ENCODE peak calls at places on chromosomes 5 and 9, in seven cellular contexts. One of them, this sample, is unnamed.

GRCh38 chr9:121684381-121685145 is 33.1 kb downstream of the DAB2IP start:
- DNase-seq in GM06990: no peak
- DNase-seq in PC-9: no peak
- DNase-seq in activated CD8-positive, alpha-beta memory T cell treated with anti-CD3 and anti-CD28 coated beads for 1 hour: no peak
- DNase-seq in activated naive CD4-positive, alpha-beta T cell treated with anti-CD3 and anti-CD28 coated beads for 36 hours: peak
- DNase-seq in activated CD4-positive, CD25-positive, alpha-beta regulatory T cell treated with anti-CD3 and anti-CD28 coated beads, Interleukin-2, amount 50 U/mL, for 16 hours: no peak
- DNase-seq in KBM-7: peak
- DNase-seq in this sample: peak

GRCh38 chr5:153276151-153276550 is 214.3 kb upstream of the GRIA1 start:
- DNase-seq in KBM-7: peak
- DNase-seq in activated CD4-positive, CD25-positive, alpha-beta regulatory T cell treated with anti-CD3 and anti-CD28 coated beads, Interleukin-2, amount 50 U/mL, for 16 hours: no peak
- DNase-seq in activated naive CD4-positive, alpha-beta T cell treated with anti-CD3 and anti-CD28 coated beads for 36 hours: peak
- DNase-seq in PC-9: no peak
- DNase-seq in GM06990: no peak
- DNase-seq in activated CD8-positive, alpha-beta memory T cell treated with anti-CD3 and anti-CD28 coated beads for 1 hour: no peak
- DNase-seq in this sample: peak

GRCh38 chr5:114362977-114363721 is 1.3 kb downstream of the KCNN2 start:
- DNase-seq in KBM-7: no peak
- DNase-seq in activated naive CD4-positive, alpha-beta T cell treated with anti-CD3 and anti-CD28 coated beads for 36 hours: no peak
- DNase-seq in GM06990: peak
- DNase-seq in activated CD8-positive, alpha-beta memory T cell treated with anti-CD3 and anti-CD28 coated beads for 1 hour: no peak
- DNase-seq in activated CD4-positive, CD25-positive, alpha-beta regulatory T cell treated with anti-CD3 and anti-CD28 coated beads, Interleukin-2, amount 50 U/mL, for 16 hours: no peak
- DNase-seq in PC-9: no peak
- DNase-seq in this sample: no peak

GRCh38 chr5:150780816-150781221 is 2.3 kb downstream of the SMIM3 start:
- DNase-seq in GM06990: no peak
- DNase-seq in activated CD4-positive, CD25-positive, alpha-beta regulatory T cell treated with anti-CD3 and anti-CD28 coated beads, Interleukin-2, amount 50 U/mL, for 16 hours: no peak
- DNase-seq in PC-9: no peak
- DNase-seq in activated naive CD4-positive, alpha-beta T cell treated with anti-CD3 and anti-CD28 coated beads for 36 hours: no peak
- DNase-seq in activated CD8-positive, alpha-beta memory T cell treated with anti-CD3 and anti-CD28 coated beads for 1 hour: no peak
- DNase-seq in KBM-7: no peak
- DNase-seq in this sample: no peak

GRCh38 chr5:90289837-90290236 is 119.7 kb downstream of the CETN3 start:
- DNase-seq in KBM-7: peak
- DNase-seq in activated CD8-positive, alpha-beta memory T cell treated with anti-CD3 and anti-CD28 coated beads for 1 hour: no peak
- DNase-seq in GM06990: no peak
- DNase-seq in activated naive CD4-positive, alpha-beta T cell treated with anti-CD3 and anti-CD28 coated beads for 36 hours: no peak
- DNase-seq in PC-9: no peak
- DNase-seq in activated CD4-positive, CD25-positive, alpha-beta regulatory T cell treated with anti-CD3 and anti-CD28 coated beads, Interleukin-2, amount 50 U/mL, for 16 hours: no peak
- DNase-seq in this sample: no peak

GRCh38 chr9:8172000-8172399 is 372.4 kb upstream of the DMAC1 start:
- DNase-seq in activated CD4-positive, CD25-positive, alpha-beta regulatory T cell treated with anti-CD3 and anti-CD28 coated beads, Interleukin-2, amount 50 U/mL, for 16 hours: no peak
- DNase-seq in KBM-7: no peak
- DNase-seq in activated naive CD4-positive, alpha-beta T cell treated with anti-CD3 and anti-CD28 coated beads for 36 hours: no peak
- DNase-seq in GM06990: no peak
- DNase-seq in PC-9: no peak
- DNase-seq in activated CD8-positive, alpha-beta memory T cell treated with anti-CD3 and anti-CD28 coated beads for 1 hour: no peak
- DNase-seq in this sample: no peak

GRCh38 chr5:14342306-14342705 is 199.2 kb downstream of the TRIO start:
- DNase-seq in KBM-7: no peak
- DNase-seq in GM06990: no peak
- DNase-seq in activated CD4-positive, CD25-positive, alpha-beta regulatory T cell treated with anti-CD3 and anti-CD28 coated beads, Interleukin-2, amount 50 U/mL, for 16 hours: no peak
- DNase-seq in PC-9: no peak
- DNase-seq in activated naive CD4-positive, alpha-beta T cell treated with anti-CD3 and anti-CD28 coated beads for 36 hours: peak
- DNase-seq in activated CD8-positive, alpha-beta memory T cell treated with anti-CD3 and anti-CD28 coated beads for 1 hour: no peak
- DNase-seq in this sample: peak

GRCh38 chr9:125558453-125559084 is 148.4 kb downstream of the MAPKAP1 start:
- DNase-seq in GM06990: peak
- DNase-seq in activated CD8-positive, alpha-beta memory T cell treated with anti-CD3 and anti-CD28 coated beads for 1 hour: no peak
- DNase-seq in activated naive CD4-positive, alpha-beta T cell treated with anti-CD3 and anti-CD28 coated beads for 36 hours: peak
- DNase-seq in activated CD4-positive, CD25-positive, alpha-beta regulatory T cell treated with anti-CD3 and anti-CD28 coated beads, Interleukin-2, amount 50 U/mL, for 16 hours: peak
- DNase-seq in PC-9: peak
- DNase-seq in KBM-7: peak
- DNase-seq in this sample: peak

GRCh38 chr9:129146441-129146933 is 31.6 kb downstream of the IER5L start:
- DNase-seq in activated CD8-positive, alpha-beta memory T cell treated with anti-CD3 and anti-CD28 coated beads for 1 hour: no peak
- DNase-seq in GM06990: no peak
- DNase-seq in activated naive CD4-positive, alpha-beta T cell treated with anti-CD3 and anti-CD28 coated beads for 36 hours: no peak
- DNase-seq in KBM-7: no peak
- DNase-seq in activated CD4-positive, CD25-positive, alpha-beta regulatory T cell treated with anti-CD3 and anti-CD28 coated beads, Interleukin-2, amount 50 U/mL, for 16 hours: no peak
- DNase-seq in PC-9: no peak
- DNase-seq in this sample: no peak

GRCh38 chr5:53965459-53965858 is 344.9 kb downstream of the ARL15 start:
- DNase-seq in activated naive CD4-positive, alpha-beta T cell treated with anti-CD3 and anti-CD28 coated beads for 36 hours: no peak
- DNase-seq in KBM-7: no peak
- DNase-seq in activated CD4-positive, CD25-positive, alpha-beta regulatory T cell treated with anti-CD3 and anti-CD28 coated beads, Interleukin-2, amount 50 U/mL, for 16 hours: no peak
- DNase-seq in PC-9: no peak
- DNase-seq in GM06990: no peak
- DNase-seq in activated CD8-positive, alpha-beta memory T cell treated with anti-CD3 and anti-CD28 coated beads for 1 hour: no peak
- DNase-seq in this sample: no peak

GRCh38 chr5:109936996-109937395 is 247.3 kb downstream of the MAN2A1 start:
- DNase-seq in activated CD4-positive, CD25-positive, alpha-beta regulatory T cell treated with anti-CD3 and anti-CD28 coated beads, Interleukin-2, amount 50 U/mL, for 16 hours: no peak
- DNase-seq in activated naive CD4-positive, alpha-beta T cell treated with anti-CD3 and anti-CD28 coated beads for 36 hours: peak
- DNase-seq in KBM-7: no peak
- DNase-seq in GM06990: no peak
- DNase-seq in PC-9: no peak
- DNase-seq in activated CD8-positive, alpha-beta memory T cell treated with anti-CD3 and anti-CD28 coated beads for 1 hour: no peak
- DNase-seq in this sample: no peak